ENCODE peak calls at places on chromosomes 13 and 19, in six cellular contexts. T, R, P, K, I and V are unnamed samples.

GRCh38 chr13:93614776-93615175 is 388.2 kb downstream of the GPC6 start:
- DNase-seq in I (no peak), T (no peak), P (no peak), K (no peak), R (no peak), V (no peak)

GRCh38 chr13:110396913-110397379 is 89.9 kb downstream of the COL4A2 start:
- DNase-seq in P (no peak), R (no peak), I (no peak), T (no peak), K (no peak), V (no peak)

GRCh38 chr13:32472194-32472621 is 44.3 kb upstream of the N4BP2L1 start:
- DNase-seq in K (no peak), R (no peak), P (no peak), I (no peak), T (no peak), V (no peak)

GRCh38 chr13:46389985-46390384 is 2.9 kb upstream of the RUBCNL start:
- DNase-seq in R (peak; percentile 71), I (no peak), P (peak; percentile 19), T (no peak), K (peak; percentile 54), V (peak; percentile 87)

GRCh38 chr13:39485314-39485700 is 117.7 kb downstream of the LHFPL6 start:
- DNase-seq in T (no peak), R (no peak), I (no peak), K (no peak), P (no peak), V (no peak)

GRCh38 chr19:41479757-41480191 is 36.8 kb downstream of the ERICH4 start:
- DNase-seq in P (no peak), I (no peak), T (no peak), R (no peak), K (no peak), V (no peak)

GRCh38 chr19:30856786-30857185 is 484.6 kb downstream of the ZNF536 start:
- DNase-seq in P (no peak), K (no peak), R (no peak), I (no peak), T (no peak), V (no peak)

GRCh38 chr13:62551588-62551987 is 1135.9 kb upstream of the PCDH20 start:
- DNase-seq in K (no peak), I (no peak), P (no peak), R (no peak), T (no peak), V (no peak)

GRCh38 chr19:1133471-1133929 is 29.7 kb downstream of the GPX4 start:
- DNase-seq in T (no peak), R (peak; percentile 46), K (peak; percentile 95), P (peak; percentile 87), I (peak; percentile 58), V (no peak)

GRCh38 chr13:100089633-100090032 is 740 bp downstream of the PCCA start:
- DNase-seq in I (no peak), R (no peak), P (no peak), T (no peak), K (no peak), V (no peak)

GRCh38 chr19:40923934-40924391 is 41.9 kb upstream of the CYP2A7 start:
- DNase-seq in K (no peak), P (no peak), R (no peak), I (no peak), T (no peak), V (no peak)

GRCh38 chr13:50745542-50745941 is 98.0 kb downstream of the DLEU7 start:
- DNase-seq in I (no peak), R (no peak), K (no peak), P (no peak), T (no peak), V (no peak)

GRCh38 chr19:29882719-29883105 is 59.3 kb upstream of the URI1 start:
- DNase-seq in R (no peak), T (no peak), P (no peak), I (no peak), K (no peak), V (no peak)

GRCh38 chr13:66427330-66427990 is 802.7 kb downstream of the PCDH9 start:
- DNase-seq in T (no peak), K (no peak), I (no peak), R (no peak), P (no peak), V (no peak)

GRCh38 chr13:62320731-62321130 is 905.1 kb upstream of the PCDH20 start:
- DNase-seq in P (no peak), K (no peak), R (no peak), T (no peak), I (no peak), V (no peak)

GRCh38 chr13:94252209-94252608 is 227.3 kb downstream of the DCT start:
- DNase-seq in I (no peak), R (no peak), P (no peak), T (no peak), K (no peak), V (no peak)

GRCh38 chr19:18634612-18635290 is 2.1 kb upstream of the KLHL26 start:
- DNase-seq in T (no peak), R (no peak), K (no peak), P (no peak), I (no peak), V (no peak)

GRCh38 chr19:49133621-49134454 is 14.5 kb downstream of the PPFIA3 start:
- DNase-seq in K (peak; percentile 54), P (peak; percentile 55), R (no peak), I (no peak), T (no peak), V (no peak)

GRCh38 chr13:84118845-84119409 is 236.7 kb upstream of the SLITRK1 start:
- DNase-seq in R (no peak), K (no peak), I (no peak), T (no peak), P (no peak), V (no peak)

GRCh38 chr13:23866420-23867026 is 22.7 kb downstream of the MIPEP start:
- DNase-seq in P (no peak), I (no peak), K (no peak), T (no peak), R (no peak), V (no peak)

GRCh38 chr13:86881390-86881789 is 789.8 kb upstream of the SLITRK5 start:
- DNase-seq in I (no peak), K (no peak), P (no peak), R (no peak), T (no peak), V (no peak)

GRCh38 chr19:9498183-9498902 is at the start of gene ZNF560:
- DNase-seq in I (no peak), P (no peak), R (peak; percentile 31), K (no peak), T (no peak), V (no peak)

GRCh38 chr19:14375055-14375581 is 6.1 kb upstream of the ADGRE5 start:
- DNase-seq in K (peak; percentile 71), T (no peak), R (peak; percentile 71), P (peak; percentile 86), I (no peak), V (no peak)

GRCh38 chr19:40599331-40600085 is 1.7 kb upstream of the LTBP4 start:
- DNase-seq in R (no peak), I (no peak), T (no peak), P (no peak), K (no peak), V (no peak)

GRCh38 chr13:49681837-49682236 is 9.4 kb downstream of the EBPL start:
- DNase-seq in K (no peak), I (no peak), T (no peak), P (no peak), R (no peak), V (no peak)

GRCh38 chr13:98960331-98961203 is 17.3 kb downstream of the DOCK9 start:
- DNase-seq in T (no peak), I (no peak), R (no peak), K (no peak), P (no peak), V (no peak)

GRCh38 chr13:40974460-40975407 is 44.4 kb downstream of the ELF1 start:
- DNase-seq in R (no peak), P (peak; percentile 36), K (peak; percentile 46), T (no peak), I (no peak), V (no peak)

GRCh38 chr13:83450586-83450985 is 431.7 kb downstream of the SLITRK1 start:
- DNase-seq in T (no peak), I (no peak), R (no peak), P (no peak), K (no peak), V (no peak)

GRCh38 chr13:45627656-45628055 is 12.1 kb upstream of the ERICH6B start:
- DNase-seq in P (no peak), I (no peak), T (no peak), K (no peak), R (no peak), V (no peak)

GRCh38 chr13:110475550-110476219 is 85.8 kb downstream of the RAB20 start:
- DNase-seq in T (no peak), R (no peak), K (no peak), I (no peak), P (no peak), V (no peak)

GRCh38 chr19:42401365-42402303 is 11.5 kb upstream of the CNFN start:
- DNase-seq in I (peak; percentile 57), P (peak; percentile 71), K (peak; percentile 80), T (no peak), R (peak; percentile 47), V (peak; percentile 53)

GRCh38 chr13:91399189-91400093 is 1.0 kb downstream of the GPC5 start:
- DNase-seq in K (no peak), I (no peak), P (no peak), T (no peak), R (peak; percentile 9), V (no peak)

GRCh38 chr19:5480427-5480836 is 25.2 kb downstream of the ZNRF4 start:
- DNase-seq in P (peak; percentile 22), K (peak; percentile 56), T (no peak), I (no peak), R (no peak), V (no peak)

GRCh38 chr19:53947624-53948023 is 15.1 kb upstream of the CACNG8 start:
- DNase-seq in K (no peak), P (no peak), I (no peak), R (no peak), T (no peak), V (no peak)

GRCh38 chr13:113832204-113832603 is 31.7 kb downstream of the GAS6 start:
- DNase-seq in T (no peak), R (no peak), K (no peak), P (no peak), I (no peak), V (no peak)

GRCh38 chr13:65907656-65908441 is 1322.3 kb downstream of the PCDH9 start:
- DNase-seq in I (no peak), P (no peak), K (no peak), T (no peak), R (no peak), V (no peak)

GRCh38 chr13:99045396-99045795 is 67.5 kb upstream of the DOCK9 start:
- DNase-seq in R (no peak), I (no peak), K (no peak), T (no peak), P (no peak), V (no peak)